ENCODE peak calls at places on chromosomes 16 and 17, in four cellular contexts. One of them, this sample, is unnamed.

GRCh38 chr16:4825196-4825595 is 21.9 kb downstream of the GLYR1 start:
- DNase-seq in A549: no peak
- DNase-seq in endothelial cell of umbilical vein: no peak
- DNase-seq in GM12878: no peak
- DNase-seq in this sample: no peak

GRCh38 chr16:66553223-66553622 is 847 bp downstream of the CKLF start:
- DNase-seq in endothelial cell of umbilical vein: peak
- DNase-seq in GM12878: no peak
- DNase-seq in A549: no peak
- DNase-seq in this sample: peak

GRCh38 chr17:49218941-49219913 is 8.7 kb downstream of the ABI3 start:
- DNase-seq in A549: no peak
- DNase-seq in GM12878: peak
- DNase-seq in endothelial cell of umbilical vein: no peak
- DNase-seq in this sample: peak

GRCh38 chr17:69919789-69920188 is 155.2 kb upstream of the KCNJ16 start:
- DNase-seq in endothelial cell of umbilical vein: no peak
- DNase-seq in A549: no peak
- DNase-seq in GM12878: no peak
- DNase-seq in this sample: no peak

GRCh38 chr16:7313170-7313569 is 19.5 kb upstream of the RBFOX1 start:
- DNase-seq in A549: no peak
- DNase-seq in endothelial cell of umbilical vein: no peak
- DNase-seq in GM12878: no peak
- DNase-seq in this sample: peak

GRCh38 chr17:81961087-81961514 is at the start of gene NOTUM:
- DNase-seq in A549: peak
- DNase-seq in endothelial cell of umbilical vein: no peak
- DNase-seq in GM12878: no peak
- DNase-seq in this sample: peak

GRCh38 chr17:72529386-72529785 is 408.6 kb downstream of the SOX9 start:
- DNase-seq in A549: no peak
- DNase-seq in GM12878: no peak
- DNase-seq in endothelial cell of umbilical vein: no peak
- DNase-seq in this sample: no peak

GRCh38 chr16:80743273-80743672 is 61.1 kb downstream of the CDYL2 start:
- DNase-seq in endothelial cell of umbilical vein: no peak
- DNase-seq in GM12878: no peak
- DNase-seq in A549: no peak
- DNase-seq in this sample: no peak

GRCh38 chr17:76130473-76130872 is 10.6 kb downstream of the FOXJ1 start:
- DNase-seq in endothelial cell of umbilical vein: no peak
- DNase-seq in GM12878: no peak
- DNase-seq in A549: no peak
- DNase-seq in this sample: no peak

GRCh38 chr17:75573540-75573957 is 14.1 kb upstream of the MYO15B start:
- DNase-seq in A549: no peak
- DNase-seq in GM12878: no peak
- DNase-seq in endothelial cell of umbilical vein: no peak
- DNase-seq in this sample: no peak

GRCh38 chr16:24253192-24253591 is 2.9 kb upstream of the CACNG3 start:
- DNase-seq in GM12878: no peak
- DNase-seq in endothelial cell of umbilical vein: peak
- DNase-seq in A549: peak
- DNase-seq in this sample: peak

GRCh38 chr17:39618956-39619785 is 7.6 kb upstream of the PPP1R1B start:
- DNase-seq in GM12878: no peak
- DNase-seq in A549: no peak
- DNase-seq in endothelial cell of umbilical vein: no peak
- DNase-seq in this sample: no peak

GRCh38 chr16:49467540-49468372 is 94.2 kb downstream of the C16orf78 start:
- DNase-seq in A549: no peak
- DNase-seq in endothelial cell of umbilical vein: no peak
- DNase-seq in GM12878: no peak
- DNase-seq in this sample: no peak

GRCh38 chr17:47813512-47814031 is 8.0 kb downstream of the OSBPL7 start:
- DNase-seq in A549: no peak
- DNase-seq in GM12878: no peak
- DNase-seq in endothelial cell of umbilical vein: no peak
- DNase-seq in this sample: no peak

DNA sequence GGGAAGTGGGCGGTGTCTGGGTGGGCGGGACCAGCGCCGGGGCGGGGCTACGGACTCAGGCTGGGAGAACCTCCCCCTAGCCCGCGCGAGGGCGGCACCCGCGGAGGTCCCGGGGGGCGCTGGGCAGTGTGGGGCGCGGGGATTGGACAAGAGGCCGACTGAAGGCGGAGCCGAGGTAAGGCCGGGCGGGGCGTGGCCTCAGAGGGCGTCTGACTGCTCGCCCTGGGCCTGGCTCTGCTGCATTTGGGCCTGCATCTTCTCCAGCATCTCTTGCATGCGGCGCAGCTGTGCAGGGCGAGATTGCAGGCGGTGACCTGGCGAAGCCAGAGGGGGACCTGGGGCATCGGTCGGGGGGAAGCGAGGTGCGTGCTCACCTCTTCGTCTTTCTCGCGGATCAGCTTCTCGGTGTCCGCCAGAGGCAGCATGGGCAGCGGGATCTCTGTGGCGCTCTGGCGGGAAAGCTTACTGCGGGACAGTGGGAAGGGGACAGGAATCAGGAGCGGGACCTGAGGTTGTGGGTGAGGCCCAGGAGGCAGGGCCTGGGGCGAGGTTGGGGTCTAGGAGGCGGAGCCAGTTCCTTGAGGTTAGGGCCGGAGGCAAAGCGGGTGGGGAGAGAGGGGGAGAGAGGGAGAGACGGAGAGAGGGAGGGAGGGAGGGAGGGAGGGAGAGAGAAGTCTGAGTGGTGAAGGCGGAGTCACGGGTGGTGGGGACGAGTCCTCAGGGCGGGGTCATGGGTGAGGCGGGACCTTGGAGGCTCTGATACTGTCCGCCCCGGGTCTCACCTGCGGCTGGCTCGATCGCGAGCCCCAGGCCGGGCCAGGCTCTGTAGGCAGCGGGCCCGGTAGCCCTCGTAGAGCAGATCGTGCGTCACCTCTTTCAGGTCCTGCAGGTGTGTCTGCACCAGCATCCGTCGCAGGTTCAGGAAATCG is 3.9 kb downstream of the SEPTIN1 start:
- DNase-seq in endothelial cell of umbilical vein: peak
- DNase-seq in A549: peak
- DNase-seq in GM12878: peak
- DNase-seq in this sample: peak
- TF ChIP-seq POLR2A in endothelial cell of umbilical vein: peak
- TF ChIP-seq POLR2A in A549: peak
- TF ChIP-seq POLR2A in GM12878: peak
- TF ChIP-seq POLR2A in this sample: peak

GRCh38 chr16:30533748-30534367 is 800 bp downstream of the ZNF747 start:
- DNase-seq in endothelial cell of umbilical vein: no peak
- DNase-seq in A549: no peak
- DNase-seq in GM12878: no peak
- DNase-seq in this sample: peak
- TF ChIP-seq MYC in endothelial cell of umbilical vein: no peak
- TF ChIP-seq MYC in A549: no peak
- TF ChIP-seq MYC in GM12878: no peak
- TF ChIP-seq MYC in this sample: no peak

GRCh38 chr17:45289316-45290268 is 27.2 kb downstream of the MAP3K14 start:
- DNase-seq in A549: no peak
- DNase-seq in GM12878: no peak
- DNase-seq in endothelial cell of umbilical vein: no peak
- DNase-seq in this sample: no peak

GRCh38 chr17:45293413-45294211 is 23.2 kb downstream of the MAP3K14 start:
- DNase-seq in A549: peak
- DNase-seq in endothelial cell of umbilical vein: peak
- DNase-seq in GM12878: no peak
- DNase-seq in this sample: peak

GRCh38 chr17:45292696-45293412 is 24.0 kb downstream of the MAP3K14 start:
- DNase-seq in endothelial cell of umbilical vein: no peak
- DNase-seq in A549: no peak
- DNase-seq in GM12878: no peak
- DNase-seq in this sample: no peak

GRCh38 chr17:45290269-45290765 is 26.5 kb downstream of the MAP3K14 start:
- DNase-seq in endothelial cell of umbilical vein: no peak
- DNase-seq in GM12878: no peak
- DNase-seq in A549: no peak
- DNase-seq in this sample: no peak

GRCh38 chr17:45291170-45291805 is 25.5 kb downstream of the MAP3K14 start:
- DNase-seq in GM12878: no peak
- DNase-seq in endothelial cell of umbilical vein: no peak
- DNase-seq in A549: no peak
- DNase-seq in this sample: peak
- TF ChIP-seq POLR2A in GM12878: no peak
- TF ChIP-seq POLR2A in endothelial cell of umbilical vein: no peak
- TF ChIP-seq POLR2A in A549: no peak
- TF ChIP-seq POLR2A in this sample: no peak

GRCh38 chr17:61431594-61432311 is 20.5 kb upstream of the TBX4 start:
- DNase-seq in A549: no peak
- DNase-seq in GM12878: no peak
- DNase-seq in endothelial cell of umbilical vein: no peak
- DNase-seq in this sample: no peak
- TF ChIP-seq MYC in A549: no peak
- TF ChIP-seq MYC in GM12878: no peak
- TF ChIP-seq MYC in endothelial cell of umbilical vein: no peak
- TF ChIP-seq MYC in this sample: no peak

GRCh38 chr17:19000531-19001011 is 4.0 kb downstream of the FAM83G start:
- DNase-seq in A549: no peak
- DNase-seq in endothelial cell of umbilical vein: no peak
- DNase-seq in GM12878: no peak
- DNase-seq in this sample: no peak
- TF ChIP-seq POLR2A in A549: no peak
- TF ChIP-seq POLR2A in endothelial cell of umbilical vein: no peak
- TF ChIP-seq POLR2A in GM12878: no peak
- TF ChIP-seq POLR2A in this sample: no peak